ENCODE peak calls at places on chromosome 13, in ten cellular contexts. W is foreskin fibroblast, U is WTC11, T is DND-41, I is fibroblast of pulmonary artery, P is cardiac fibroblast, Y is GM12865, C is lower lobe of right lung, H is AG09309, F is lower leg skin. K is an unnamed sample.

GRCh38 chr13:52695856-52696255 is 43.2 kb downstream of the SUGT1 start:
- DNase-seq in W (peak; percentile 55), U (no peak), T (no peak), I (peak; percentile 42), P (peak; percentile 65), Y (peak; percentile 42), C (no peak), H (peak; percentile 18), F (no peak), K (no peak)

GRCh38 chr13:111216166-111216960 is 101.3 kb downstream of the ARHGEF7 start:
- DNase-seq in W (peak; percentile 62), U (peak; percentile 65), T (peak; percentile 65), I (peak; percentile 45), P (no peak), Y (peak; percentile 44), C (no peak), H (no peak), F (no peak), K (peak; percentile 34)

GRCh38 chr13:103282571-103283450 is 216.6 kb upstream of the SLC10A2 start:
- DNase-seq in W (peak; percentile 51), U (no peak), T (no peak), I (peak; percentile 95), P (peak; percentile 96), Y (no peak), C (no peak), H (no peak), F (no peak), K (no peak)

GRCh38 chr13:41960195-41960699 is 662 bp downstream of the VWA8 start:
- DNase-seq in W (peak; percentile 69), U (no peak), T (no peak), I (peak; percentile 29), P (peak; percentile 50), Y (no peak), C (no peak), H (no peak), F (no peak), K (no peak)

GRCh38 chr13:53144826-53145225 is 116.2 kb downstream of the OLFM4 start:
- DNase-seq in W (no peak), U (no peak), T (no peak), I (no peak), P (no peak), Y (peak; percentile 9), C (no peak), H (no peak), F (no peak), K (no peak)

GRCh38 chr13:24196593-24197197 is 36.2 kb downstream of the SPATA13 start:
- DNase-seq in W (no peak), U (no peak), T (no peak), I (no peak), P (no peak), Y (no peak), C (no peak), H (no peak), F (no peak), K (no peak)

GRCh38 chr13:45775401-45775963 is 73.4 kb downstream of the CBY2 start:
- DNase-seq in W (no peak), U (no peak), T (no peak), I (no peak), P (no peak), Y (no peak), C (no peak), H (no peak), F (no peak), K (no peak)

GRCh38 chr13:31476266-31476665 is 263.1 kb upstream of the RXFP2 start:
- DNase-seq in W (peak; percentile 83), U (no peak), T (no peak), I (peak; percentile 93), P (peak; percentile 72), Y (no peak), C (no peak), H (peak; percentile 60), F (no peak), K (no peak)

DNA sequence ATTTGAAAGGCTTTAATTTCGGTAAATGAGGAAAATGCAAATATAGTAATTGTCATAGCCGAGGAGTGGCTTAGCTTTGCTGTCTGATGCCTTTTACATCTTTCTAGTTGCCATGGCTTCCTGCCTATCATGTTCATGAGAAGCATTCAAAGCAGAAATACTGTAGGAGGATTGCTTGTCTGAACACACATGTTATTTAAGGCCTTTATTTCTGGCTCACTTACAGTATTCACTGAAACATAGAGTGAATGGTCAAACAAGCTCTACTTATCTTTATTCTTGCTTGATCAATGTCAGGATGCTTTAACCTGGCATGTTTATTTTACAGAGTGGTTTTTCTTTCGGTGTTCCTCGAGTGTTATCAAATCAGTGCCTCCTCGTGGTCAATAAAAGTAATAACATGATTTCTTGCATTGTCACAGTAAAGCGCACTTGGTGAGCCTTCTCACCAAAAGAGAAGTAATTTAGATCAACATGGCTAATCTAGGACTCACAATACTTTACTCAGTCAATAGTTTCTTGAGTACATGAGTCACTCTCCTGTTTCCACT is 73.5 kb upstream of the PCDH17 start:
- DNase-seq in W (no peak), U (no peak), T (no peak), I (peak; percentile 11), P (peak; percentile 9), Y (no peak), C (no peak), H (no peak), F (no peak), K (no peak)
- TF ChIP-seq CTCF in W (no peak), U (peak; percentile 53), T (peak; percentile 22), I (peak; percentile 22), P (no peak), Y (peak; percentile 7), C (no peak), H (no peak), F (no peak), K (no peak)

DNA sequence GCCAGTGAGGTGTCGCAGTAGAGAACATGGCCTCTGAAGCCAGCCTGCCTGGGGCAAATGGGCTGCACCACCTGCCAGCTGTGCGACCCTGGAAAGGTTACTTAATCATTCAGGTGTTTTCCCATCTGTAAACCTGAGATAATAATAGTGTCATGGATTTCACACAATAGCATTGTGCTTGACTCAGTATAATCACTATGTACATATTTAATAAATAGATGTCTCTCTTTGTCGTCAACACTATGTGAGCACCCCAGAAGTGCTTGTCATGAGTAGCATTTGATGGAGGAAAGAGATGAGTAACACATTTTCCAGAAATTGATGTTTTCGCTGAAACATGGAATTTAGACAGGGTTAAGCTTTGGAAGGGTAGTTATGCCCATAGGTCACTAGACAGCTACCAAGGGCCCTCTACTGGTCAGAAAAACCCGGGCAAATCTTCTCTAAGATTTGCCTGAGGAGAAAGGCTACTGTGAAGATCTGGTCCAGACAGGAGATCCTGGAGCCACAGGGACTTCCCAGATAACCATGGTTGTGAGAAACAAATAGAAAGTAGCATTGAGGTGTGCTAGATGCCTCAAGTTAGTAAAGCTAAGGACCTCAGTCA is 9.5 kb upstream of the MBNL2 start:
- DNase-seq in W (peak; percentile 70), U (peak; percentile 12), T (no peak), I (peak; percentile 61), P (peak; percentile 65), Y (peak; percentile 37), C (no peak), H (no peak), F (no peak), K (no peak)
- TF ChIP-seq CTCF in W (peak; percentile 79), U (no peak), T (peak; percentile 11), I (peak; percentile 84), P (peak; percentile 83), Y (peak; percentile 54), C (peak; percentile 62), H (peak; percentile 75), F (no peak), K (no peak)

GRCh38 chr13:113458218-113459065 is 5.2 kb upstream of the ADPRHL1 start:
- DNase-seq in W (no peak), U (peak; percentile 42), T (peak; percentile 19), I (peak; percentile 20), P (no peak), Y (no peak), C (no peak), H (no peak), F (no peak), K (no peak)
- TF ChIP-seq CTCF in W (peak; percentile 39), U (no peak), T (peak; percentile 62), I (peak; percentile 40), P (peak; percentile 46), Y (peak; percentile 21), C (peak; percentile 43), H (peak; percentile 40), F (no peak), K (peak; percentile 19)

DNA sequence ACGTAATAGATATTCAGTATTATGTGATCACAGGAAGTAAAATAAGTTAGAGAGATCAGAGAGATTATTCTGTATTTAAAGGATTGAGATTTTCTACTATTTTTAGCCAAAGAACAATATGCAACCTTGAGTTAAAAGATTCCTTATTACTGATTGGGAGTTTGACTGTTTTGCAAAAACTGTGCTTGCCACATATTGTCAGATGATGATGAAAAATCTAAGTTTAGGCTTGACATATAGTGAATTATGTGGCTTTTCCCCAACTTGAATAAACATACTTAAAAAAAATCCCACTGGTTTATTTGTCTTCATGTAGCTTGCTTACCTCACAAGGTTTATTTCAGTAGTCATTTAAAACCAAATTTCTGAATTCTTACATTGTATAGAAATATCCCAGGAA is 194.4 kb downstream of the KCNRG start:
- DNase-seq in W (no peak), U (no peak), T (no peak), I (peak; percentile 31), P (peak; percentile 49), Y (no peak), C (no peak), H (no peak), F (no peak), K (no peak)
- TF ChIP-seq CTCF in W (no peak), U (no peak), T (no peak), I (no peak), P (no peak), Y (no peak), C (no peak), H (no peak), F (no peak), K (no peak)

GRCh38 chr13:97976551-97977375 is 23.3 kb downstream of the IPO5 start:
- DNase-seq in W (peak; percentile 52), U (peak; percentile 18), T (no peak), I (no peak), P (no peak), Y (no peak), C (peak; percentile 93), H (no peak), F (no peak), K (no peak)

GRCh38 chr13:97974773-97975172 is 21.3 kb downstream of the IPO5 start:
- DNase-seq in W (peak; percentile 35), U (no peak), T (no peak), I (no peak), P (no peak), Y (no peak), C (no peak), H (no peak), F (no peak), K (no peak)

GRCh38 chr13:97975280-97975850 is 21.9 kb downstream of the IPO5 start:
- DNase-seq in W (peak; percentile 63), U (no peak), T (no peak), I (no peak), P (no peak), Y (no peak), C (no peak), H (no peak), F (no peak), K (no peak)

GRCh38 chr13:97977376-97977705 is 23.9 kb downstream of the IPO5 start:
- DNase-seq in W (no peak), U (no peak), T (no peak), I (no peak), P (peak; percentile 32), Y (no peak), C (no peak), H (no peak), F (no peak), K (no peak)

GRCh38 chr13:97975851-97976550 is 22.5 kb downstream of the IPO5 start:
- DNase-seq in W (peak; percentile 97), U (peak; percentile 89), T (peak; percentile 90), I (peak; percentile 83), P (peak; percentile 80), Y (peak; percentile 93), C (peak; percentile 66), H (peak; percentile 27), F (peak; percentile 79), K (peak; percentile 79)
- TF ChIP-seq CTCF in W (no peak), U (no peak), T (no peak), I (no peak), P (no peak), Y (no peak), C (no peak), H (no peak), F (no peak), K (no peak)

K was measured in CD4-positive, alpha-beta T cell.